ENCODE peak calls at places on chromosome X, in four cellular contexts. V is GM23248; C is naive thymus-derived CD4-positive, alpha-beta T cell; B is left ventricle myocardium inferior. I is an unnamed sample.

GRCh38 chrX:75156537-75156945 is 458 bp upstream of the ABCB7 start:
- DNase-seq in B (no peak), V (peak; percentile 44), C (peak; percentile 36), I (no peak)

GRCh38 chrX:69046996-69047490 is 118.2 kb downstream of the PJA1 start:
- DNase-seq in C (no peak), V (no peak), B (no peak), I (no peak)

GRCh38 chrX:153723351-153724251 is 586 bp downstream of the BCAP31 start:
- DNase-seq in C (no peak), V (peak; percentile 66), B (no peak), I (peak; percentile 40)

GRCh38 chrX:8823698-8824097 is 22.5 kb upstream of the FAM9A start:
- DNase-seq in V (no peak), C (no peak), B (no peak), I (no peak)

GRCh38 chrX:13123857-13124345 is 79.5 kb upstream of the FAM9C start:
- DNase-seq in V (peak; percentile 43), C (peak; percentile 31), B (no peak), I (no peak)

GRCh38 chrX:16258936-16259335 is 91.7 kb downstream of the MAGEB17 start:
- DNase-seq in V (no peak), B (no peak), C (no peak), I (no peak)

GRCh38 chrX:68894142-68894512 is 65.3 kb downstream of the EFNB1 start:
- DNase-seq in V (peak; percentile 23), B (no peak), C (no peak), I (no peak)

GRCh38 chrX:8404958-8405357 is 59.7 kb upstream of the VCX3B start:
- DNase-seq in B (no peak), V (no peak), C (no peak), I (no peak)

GRCh38 chrX:132480581-132481203 is 8.1 kb downstream of the MBNL3 start:
- DNase-seq in B (no peak), V (peak; percentile 58), C (peak; percentile 53), I (peak; percentile 56)

GRCh38 chrX:103747199-103747598 is 29.4 kb upstream of the PLP1 start:
- DNase-seq in C (no peak), B (no peak), V (no peak), I (no peak)

GRCh38 chrX:29490606-29491005 is 724.8 kb upstream of the MAGEB2 start:
- DNase-seq in B (no peak), V (no peak), C (no peak), I (no peak)

GRCh38 chrX:55867254-55867653 is 149.7 kb downstream of the RRAGB start:
- DNase-seq in C (peak; percentile 5), B (no peak), V (peak; percentile 29), I (no peak)

GRCh38 chrX:143306991-143307965 is 210.0 kb downstream of the SPANXN3 start:
- DNase-seq in B (no peak), C (no peak), V (no peak), I (no peak)

GRCh38 chrX:132614297-132614696 is 125.5 kb upstream of the MBNL3 start:
- DNase-seq in B (no peak), C (no peak), V (peak; percentile 16), I (no peak)

GRCh38 chrX:148878371-148878770 is 378.0 kb downstream of the AFF2 start:
- DNase-seq in B (no peak), V (peak; percentile 49), C (no peak), I (no peak)

GRCh38 chrX:47840106-47840505 is 3.4 kb downstream of the ZNF81 start:
- DNase-seq in V (no peak), B (no peak), C (no peak), I (no peak)

GRCh38 chrX:30141966-30142365 is 73.4 kb upstream of the MAGEB2 start:
- DNase-seq in B (no peak), C (no peak), V (peak; percentile 52), I (no peak)

GRCh38 chrX:72568406-72569092 is 4.1 kb downstream of the HDAC8 start:
- DNase-seq in C (no peak), V (peak; percentile 46), B (no peak), I (no peak)

GRCh38 chrX:93874554-93874953 is 200.5 kb downstream of the FAM133A start:
- DNase-seq in C (peak; percentile 1), V (peak; percentile 20), B (no peak), I (no peak)

GRCh38 chrX:76253432-76253831 is 80.6 kb downstream of the PBDC1 start:
- DNase-seq in V (peak; percentile 38), C (peak; percentile 49), B (no peak), I (no peak)

GRCh38 chrX:25941559-25942250 is 196.4 kb upstream of the MAGEB18 start:
- DNase-seq in C (no peak), B (no peak), V (no peak), I (no peak)

GRCh38 chrX:145623453-145623852 is 194.2 kb upstream of the SLITRK2 start:
- DNase-seq in V (no peak), C (no peak), B (no peak), I (no peak)

DNA sequence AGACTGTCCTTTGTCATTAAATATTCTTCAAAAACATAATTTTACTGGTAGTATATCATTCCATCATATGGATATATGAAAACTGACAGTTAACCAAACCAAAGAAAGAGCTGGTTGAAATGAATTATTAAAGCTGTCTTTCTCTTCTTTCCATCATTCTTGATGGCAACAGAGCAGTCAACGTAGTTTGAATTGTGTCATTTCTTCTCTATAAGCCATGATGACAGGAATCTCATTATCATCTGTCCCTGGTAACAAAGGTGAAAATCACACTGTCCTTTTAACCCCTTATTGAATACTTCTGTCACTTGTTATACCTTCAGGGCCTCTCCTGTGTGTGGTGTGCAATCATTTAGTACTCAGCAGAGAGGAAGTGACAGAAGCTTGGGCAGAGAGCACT is 197.0 kb upstream of the SLITRK2 start:
- DNase-seq in B (no peak), V (no peak), C (no peak), I (no peak)
- H3K9me3 ChIP-seq in B (no peaks in the 10 kb centered on the region), V (no peaks in the 10 kb centered on the region), C (no peaks in the 10 kb centered on the region), I (no peaks in the 10 kb centered on the region)

DNA sequence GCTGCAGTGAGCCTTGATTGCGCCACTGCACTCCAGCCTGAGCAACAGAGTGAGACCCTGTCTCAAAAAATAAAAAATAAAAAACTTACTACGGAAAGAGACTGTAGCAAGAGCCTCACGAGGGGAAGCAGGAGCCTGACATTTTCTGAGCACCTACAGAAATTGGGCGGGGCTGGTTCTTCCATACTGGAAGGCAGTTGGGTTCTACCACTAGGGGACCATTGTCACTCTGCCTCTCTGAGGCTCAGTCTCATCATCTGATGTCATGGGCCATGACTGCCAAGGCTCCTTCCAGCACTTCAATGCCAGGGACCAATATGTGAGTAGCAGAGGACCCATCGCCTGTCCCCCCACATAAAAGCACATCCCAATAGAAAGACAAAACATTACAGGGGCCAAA is 8.2 kb downstream of the SH3KBP1 start:
- DNase-seq in C (no peak), V (no peak), B (no peak), I (no peak)
- H3K4me1 ChIP-seq in C (peaks cover 6% of the 10 kb centered on the region), V (peaks cover 18% of the 10 kb centered on the region), B (peaks cover 10% of the 10 kb centered on the region), I (peaks cover 13% of the 10 kb centered on the region)

DNA sequence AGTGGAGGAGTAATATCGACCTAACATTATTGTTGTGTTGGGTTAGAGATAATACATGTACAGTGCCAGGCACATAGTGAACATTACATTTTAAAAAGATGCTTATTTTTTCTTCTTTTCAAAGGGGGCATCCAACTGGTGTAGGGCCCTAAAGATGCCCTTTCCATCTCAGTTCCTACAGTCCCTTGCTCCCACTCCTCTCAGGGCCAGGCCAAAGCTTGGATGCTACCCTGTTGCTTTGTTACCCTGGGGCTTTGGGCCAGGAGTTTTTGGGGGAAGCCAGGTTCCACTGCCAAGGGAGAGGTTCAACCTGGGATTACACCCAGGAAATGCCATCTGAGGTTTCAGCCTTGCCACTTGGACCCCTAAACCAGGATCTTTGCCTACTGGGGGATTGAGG is 918 bp downstream of the IGSF1 start:
- DNase-seq in B (no peak), C (no peak), V (no peak), I (no peak)
- H3K4me3 ChIP-seq in B (peak overlapping the region; percentile 50), C (no peak overlapping the region), V (no peak overlapping the region), I (no peak overlapping the region)

GRCh38 chrX:82232679-82233078 is 1030.8 kb downstream of the SH3BGRL start:
- DNase-seq in C (no peak), V (no peak), B (no peak), I (no peak)

GRCh38 chrX:82224961-82225360 is 1023.1 kb downstream of the SH3BGRL start:
- DNase-seq in B (no peak), V (no peak), C (no peak), I (no peak)

GRCh38 chrX:82230013-82230412 is 1028.1 kb downstream of the SH3BGRL start:
- DNase-seq in C (no peak), B (no peak), V (no peak), I (no peak)
- H3K9me3 ChIP-seq in C (no peaks in the 10 kb centered on the region), B (peaks cover 10% of the 10 kb centered on the region), V (no peaks in the 10 kb centered on the region), I (no peaks in the 10 kb centered on the region)

DNA sequence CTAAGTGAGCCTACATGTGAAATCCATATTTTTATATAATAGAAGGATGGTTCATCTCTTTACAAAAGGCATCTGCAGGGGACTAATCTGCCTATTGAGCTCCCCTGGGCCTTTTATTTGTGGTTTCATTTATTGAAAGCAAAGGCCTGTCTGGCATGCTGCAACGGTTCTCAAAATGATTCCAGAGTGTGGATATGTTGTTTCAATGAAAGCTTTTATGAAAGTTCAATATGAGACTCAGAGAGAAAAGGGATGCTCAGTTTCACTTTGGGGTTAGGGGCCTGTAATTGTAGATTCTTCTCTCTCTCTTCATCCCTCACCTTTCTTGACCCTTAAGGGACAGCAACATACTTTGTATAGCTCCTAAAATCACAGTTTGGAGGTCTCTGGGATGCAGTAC is 204.2 kb upstream of the CASK start:
- DNase-seq in V (no peak), C (no peak), B (no peak), I (no peak)
- H3K4me1 ChIP-seq in V (no peaks in the 10 kb centered on the region), C (peaks cover 20% of the 10 kb centered on the region), B (no peaks in the 10 kb centered on the region), I (peaks cover 27% of the 10 kb centered on the region)

GRCh38 chrX:51892921-51893745 is at the start of gene MAGED1:
- DNase-seq in B (peak; percentile 86), V (peak; percentile 92), C (peak; percentile 80), I (peak; percentile 34)
- H3K4me3 ChIP-seq in B (peak within 1 kb of the TSS; percentile 73), V (peak within 1 kb of the TSS; percentile 97), C (peak within 1 kb of the TSS; percentile 50), I (peak within 1 kb of the TSS; percentile 65)

GRCh38 chrX:73668779-73669178 is 105.8 kb downstream of the CHIC1 start:
- DNase-seq in V (no peak), B (peak; percentile 18), C (no peak), I (no peak)
- H3K9me3 ChIP-seq in V (no peaks in the 10 kb centered on the region), B (peaks cover 32% of the 10 kb centered on the region), C (no peaks in the 10 kb centered on the region), I (no peaks in the 10 kb centered on the region)